ENCODE peak calls at places on chromosomes 13 and 19, in ten cellular contexts. One of them, this sample, is unnamed. For H3K4me1, the result is how much of the 10 kb centered on the place peaks cover.

GRCh38 chr13:30871713-30872029 is 34.4 kb upstream of the MEDAG start:
- DNase-seq in heart left ventricle: no peak
- DNase-seq in cardiac muscle cell: no peak
- DNase-seq in heart right ventricle: no peak
- DNase-seq in Panc1: no peak
- DNase-seq in fibroblast of lung: no peak
- DNase-seq in tibial artery: no peak
- DNase-seq in GM23338: no peak
- DNase-seq in BE2C: no peak
- DNase-seq in PC-3: no peak
- DNase-seq in this sample: no peak

GRCh38 chr13:33453911-33454310 is 168.4 kb upstream of the STARD13 start:
- DNase-seq in heart left ventricle: no peak
- DNase-seq in cardiac muscle cell: no peak
- DNase-seq in heart right ventricle: no peak
- DNase-seq in Panc1: no peak
- DNase-seq in fibroblast of lung: peak
- DNase-seq in tibial artery: no peak
- DNase-seq in GM23338: no peak
- DNase-seq in BE2C: no peak
- DNase-seq in PC-3: peak
- DNase-seq in this sample: no peak

GRCh38 chr13:97335488-97336134 is 98.4 kb upstream of the RAP2A start:
- DNase-seq in heart left ventricle: no peak
- DNase-seq in cardiac muscle cell: no peak
- DNase-seq in heart right ventricle: no peak
- DNase-seq in Panc1: no peak
- DNase-seq in fibroblast of lung: no peak
- DNase-seq in tibial artery: no peak
- DNase-seq in GM23338: no peak
- DNase-seq in BE2C: no peak
- DNase-seq in PC-3: no peak
- DNase-seq in this sample: no peak

GRCh38 chr19:31154021-31154420 is 195.2 kb downstream of the TSHZ3 start:
- DNase-seq in heart left ventricle: no peak
- DNase-seq in cardiac muscle cell: peak
- DNase-seq in heart right ventricle: no peak
- DNase-seq in Panc1: no peak
- DNase-seq in fibroblast of lung: peak
- DNase-seq in tibial artery: no peak
- DNase-seq in GM23338: no peak
- DNase-seq in BE2C: no peak
- DNase-seq in PC-3: peak
- DNase-seq in this sample: no peak

GRCh38 chr13:97339019-97339988 is 94.7 kb upstream of the RAP2A start:
- DNase-seq in heart left ventricle: no peak
- DNase-seq in cardiac muscle cell: peak
- DNase-seq in heart right ventricle: peak
- DNase-seq in Panc1: no peak
- DNase-seq in fibroblast of lung: peak
- DNase-seq in tibial artery: peak
- DNase-seq in GM23338: no peak
- DNase-seq in BE2C: peak
- DNase-seq in PC-3: no peak
- DNase-seq in this sample: peak

GRCh38 chr13:93079294-93079693 is 147.3 kb upstream of the GPC6 start:
- DNase-seq in heart left ventricle: no peak
- DNase-seq in cardiac muscle cell: peak
- DNase-seq in heart right ventricle: no peak
- DNase-seq in Panc1: no peak
- DNase-seq in fibroblast of lung: peak
- DNase-seq in tibial artery: no peak
- DNase-seq in GM23338: no peak
- DNase-seq in BE2C: peak
- DNase-seq in PC-3: peak
- DNase-seq in this sample: no peak

GRCh38 chr19:42846597-42846996 is 32.9 kb downstream of the PSG1 start:
- DNase-seq in heart left ventricle: no peak
- DNase-seq in cardiac muscle cell: no peak
- DNase-seq in heart right ventricle: no peak
- DNase-seq in Panc1: no peak
- DNase-seq in fibroblast of lung: peak
- DNase-seq in tibial artery: no peak
- DNase-seq in GM23338: no peak
- DNase-seq in BE2C: no peak
- DNase-seq in PC-3: no peak
- DNase-seq in this sample: no peak

GRCh38 chr19:17803264-17803896 is 8.4 kb downstream of the B3GNT3 start:
- DNase-seq in heart left ventricle: no peak
- DNase-seq in cardiac muscle cell: no peak
- DNase-seq in heart right ventricle: no peak
- DNase-seq in Panc1: no peak
- DNase-seq in fibroblast of lung: no peak
- DNase-seq in tibial artery: peak
- DNase-seq in GM23338: no peak
- DNase-seq in BE2C: no peak
- DNase-seq in PC-3: no peak
- DNase-seq in this sample: no peak

GRCh38 chr13:107680115-107680514 is 535.2 kb downstream of the LIG4 start:
- DNase-seq in heart left ventricle: no peak
- DNase-seq in cardiac muscle cell: peak
- DNase-seq in heart right ventricle: no peak
- DNase-seq in Panc1: no peak
- DNase-seq in fibroblast of lung: no peak
- DNase-seq in tibial artery: no peak
- DNase-seq in GM23338: no peak
- DNase-seq in BE2C: peak
- DNase-seq in PC-3: peak
- DNase-seq in this sample: no peak

GRCh38 chr13:100392709-100393630 is 195.6 kb downstream of the GGACT start:
- DNase-seq in heart left ventricle: no peak
- DNase-seq in cardiac muscle cell: peak
- DNase-seq in heart right ventricle: peak
- DNase-seq in Panc1: peak
- DNase-seq in fibroblast of lung: peak
- DNase-seq in tibial artery: peak
- DNase-seq in GM23338: peak
- DNase-seq in BE2C: peak
- DNase-seq in PC-3: peak
- DNase-seq in this sample: peak

GRCh38 chr13:53112522-53112921 is 83.9 kb downstream of the OLFM4 start:
- DNase-seq in heart left ventricle: no peak
- DNase-seq in cardiac muscle cell: no peak
- DNase-seq in heart right ventricle: no peak
- DNase-seq in Panc1: no peak
- DNase-seq in fibroblast of lung: no peak
- DNase-seq in tibial artery: no peak
- DNase-seq in GM23338: no peak
- DNase-seq in BE2C: no peak
- DNase-seq in PC-3: no peak
- DNase-seq in this sample: no peak

GRCh38 chr19:8455018-8455417 is 10.2 kb downstream of the HNRNPM start:
- DNase-seq in heart left ventricle: no peak
- DNase-seq in cardiac muscle cell: no peak
- DNase-seq in heart right ventricle: no peak
- DNase-seq in Panc1: no peak
- DNase-seq in fibroblast of lung: no peak
- DNase-seq in tibial artery: no peak
- DNase-seq in GM23338: no peak
- DNase-seq in BE2C: no peak
- DNase-seq in PC-3: no peak
- DNase-seq in this sample: no peak

GRCh38 chr19:8457802-8458201 is 13.0 kb downstream of the HNRNPM start:
- DNase-seq in heart left ventricle: no peak
- DNase-seq in cardiac muscle cell: no peak
- DNase-seq in heart right ventricle: no peak
- DNase-seq in Panc1: no peak
- DNase-seq in fibroblast of lung: no peak
- DNase-seq in tibial artery: no peak
- DNase-seq in GM23338: no peak
- DNase-seq in BE2C: no peak
- DNase-seq in PC-3: no peak
- DNase-seq in this sample: no peak

GRCh38 chr19:8454218-8454617 is 9.4 kb downstream of the HNRNPM start:
- DNase-seq in heart left ventricle: no peak
- DNase-seq in cardiac muscle cell: no peak
- DNase-seq in heart right ventricle: no peak
- DNase-seq in Panc1: no peak
- DNase-seq in fibroblast of lung: no peak
- DNase-seq in tibial artery: no peak
- DNase-seq in GM23338: no peak
- DNase-seq in BE2C: no peak
- DNase-seq in PC-3: no peak
- DNase-seq in this sample: no peak

GRCh38 chr19:8457209-8457608 is 12.4 kb downstream of the HNRNPM start:
- DNase-seq in heart left ventricle: no peak
- DNase-seq in cardiac muscle cell: no peak
- DNase-seq in heart right ventricle: no peak
- DNase-seq in Panc1: no peak
- DNase-seq in fibroblast of lung: no peak
- DNase-seq in tibial artery: no peak
- DNase-seq in GM23338: no peak
- DNase-seq in BE2C: no peak
- DNase-seq in PC-3: no peak
- DNase-seq in this sample: no peak

DNA sequence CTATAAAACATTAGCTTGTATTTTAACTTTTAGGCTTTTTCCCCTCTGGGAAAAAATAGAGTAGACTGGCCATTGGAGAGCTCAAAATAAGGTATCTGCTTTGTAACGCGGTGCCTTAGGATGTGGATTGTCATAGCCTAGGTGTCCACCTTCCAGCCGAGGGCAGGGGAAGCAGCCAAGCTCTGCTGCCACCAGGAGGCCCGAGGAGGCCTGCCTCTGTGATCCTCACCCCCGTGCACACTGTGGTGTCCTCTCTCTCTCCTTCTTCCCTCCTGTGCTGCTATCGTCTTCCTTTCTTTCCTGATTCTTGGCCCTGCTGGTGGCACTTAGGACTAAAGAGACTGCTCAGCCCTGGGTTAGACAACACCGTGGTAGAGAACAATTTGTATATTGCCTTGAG is 11.3 kb downstream of the HNRNPM start:
- DNase-seq in heart left ventricle: no peak
- DNase-seq in cardiac muscle cell: no peak
- DNase-seq in heart right ventricle: no peak
- DNase-seq in Panc1: no peak
- DNase-seq in fibroblast of lung: no peak
- DNase-seq in tibial artery: no peak
- DNase-seq in GM23338: peak
- DNase-seq in BE2C: peak
- DNase-seq in PC-3: no peak
- DNase-seq in this sample: peak
- TF ChIP-seq CTCF in heart left ventricle: peak
- TF ChIP-seq CTCF in cardiac muscle cell: peak
- TF ChIP-seq CTCF in heart right ventricle: peak
- TF ChIP-seq CTCF in Panc1: peak
- TF ChIP-seq CTCF in fibroblast of lung: no peak
- TF ChIP-seq CTCF in tibial artery: no peak
- TF ChIP-seq CTCF in GM23338: peak
- TF ChIP-seq CTCF in BE2C: peak
- TF ChIP-seq CTCF in PC-3: peak
- TF ChIP-seq CTCF in this sample: peak

GRCh38 chr13:91031508-91031907 is 316.0 kb upstream of the MIR17HG start:
- DNase-seq in heart left ventricle: no peak
- DNase-seq in cardiac muscle cell: no peak
- DNase-seq in heart right ventricle: no peak
- DNase-seq in Panc1: no peak
- DNase-seq in fibroblast of lung: no peak
- DNase-seq in tibial artery: no peak
- DNase-seq in GM23338: peak
- DNase-seq in BE2C: no peak
- DNase-seq in PC-3: peak
- DNase-seq in this sample: no peak
- H3K4me3 ChIP-seq in heart left ventricle: no peak
- H3K4me3 ChIP-seq in cardiac muscle cell: no peak
- H3K4me3 ChIP-seq in heart right ventricle: no peak
- H3K4me3 ChIP-seq in Panc1: no peak
- H3K4me3 ChIP-seq in fibroblast of lung: no peak
- H3K4me3 ChIP-seq in tibial artery: no peak
- H3K4me3 ChIP-seq in GM23338: no peak
- H3K4me3 ChIP-seq in BE2C: no peak
- H3K4me3 ChIP-seq in PC-3: no peak
- H3K4me3 ChIP-seq in this sample: no peak

DNA sequence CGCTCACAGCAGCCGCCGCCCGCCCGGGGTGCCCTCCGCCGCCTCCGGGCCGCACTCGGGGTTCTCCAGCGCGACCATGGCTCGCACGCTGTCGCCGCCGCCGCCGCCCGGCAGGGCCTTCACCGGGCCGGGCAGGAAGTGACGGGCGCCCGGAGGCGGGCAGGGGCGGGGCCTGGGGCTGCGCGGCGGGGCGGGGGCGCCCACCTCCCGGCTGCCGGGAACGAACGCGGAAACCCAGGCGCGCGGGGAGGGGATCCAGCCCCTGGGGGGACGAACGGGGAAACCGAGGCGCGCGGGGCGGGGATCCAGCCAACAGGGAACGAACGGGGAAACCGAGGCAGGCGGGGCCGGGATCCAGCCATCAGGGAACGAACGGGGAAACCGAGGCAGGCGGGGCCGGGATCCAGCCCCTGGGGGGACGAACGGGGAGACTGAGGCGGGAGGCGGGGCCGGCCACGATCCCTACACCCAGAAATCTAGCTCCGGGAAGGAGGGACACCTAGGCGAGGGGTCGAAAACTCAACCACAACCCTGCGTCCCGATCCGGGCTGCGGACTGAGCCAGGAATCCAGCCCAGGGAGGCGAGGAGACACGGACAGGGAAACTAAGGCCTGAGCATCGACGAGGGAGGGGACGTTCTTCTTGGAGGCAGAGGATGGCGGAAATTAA is at the start of gene R3HDM4:
- DNase-seq in heart left ventricle: peak
- DNase-seq in cardiac muscle cell: peak
- DNase-seq in heart right ventricle: peak
- DNase-seq in Panc1: no peak
- DNase-seq in fibroblast of lung: peak
- DNase-seq in tibial artery: peak
- DNase-seq in GM23338: peak
- DNase-seq in BE2C: peak
- DNase-seq in PC-3: peak
- DNase-seq in this sample: peak
- H3K4me1 ChIP-seq in heart left ventricle: under half
- H3K4me1 ChIP-seq in cardiac muscle cell: under half
- H3K4me1 ChIP-seq in heart right ventricle: under half
- H3K4me1 ChIP-seq in Panc1: under half
- H3K4me1 ChIP-seq in fibroblast of lung: under half
- H3K4me1 ChIP-seq in tibial artery: under half
- H3K4me1 ChIP-seq in GM23338: under half
- H3K4me1 ChIP-seq in BE2C: under half
- H3K4me1 ChIP-seq in PC-3: under half
- H3K4me1 ChIP-seq in this sample: under half

DNA sequence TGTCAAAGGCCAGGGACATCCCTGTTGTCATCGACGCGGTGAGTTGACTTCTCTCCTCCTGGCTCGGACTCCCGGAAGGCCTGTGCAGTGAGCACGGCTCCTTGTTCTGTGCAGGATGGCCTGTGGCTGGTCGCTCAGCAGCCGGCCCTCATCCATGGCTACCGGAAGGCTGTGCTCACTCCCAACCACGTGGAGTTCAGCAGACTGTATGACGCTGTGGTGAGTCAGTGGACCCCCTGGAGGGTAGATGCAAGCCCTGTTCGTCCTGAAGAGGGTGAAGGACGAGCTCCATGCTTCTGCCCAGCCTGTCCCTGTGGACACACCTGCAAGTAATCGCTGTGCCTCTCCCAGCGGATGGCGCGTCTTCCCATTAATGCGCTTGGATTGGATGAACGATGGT is 19.2 kb downstream of the NAXD start:
- DNase-seq in heart left ventricle: no peak
- DNase-seq in cardiac muscle cell: peak
- DNase-seq in heart right ventricle: no peak
- DNase-seq in Panc1: no peak
- DNase-seq in fibroblast of lung: peak
- DNase-seq in tibial artery: no peak
- DNase-seq in GM23338: no peak
- DNase-seq in BE2C: no peak
- DNase-seq in PC-3: peak
- DNase-seq in this sample: no peak
- TF ChIP-seq CTCF in heart left ventricle: no peak
- TF ChIP-seq CTCF in cardiac muscle cell: no peak
- TF ChIP-seq CTCF in heart right ventricle: no peak
- TF ChIP-seq CTCF in Panc1: no peak
- TF ChIP-seq CTCF in fibroblast of lung: no peak
- TF ChIP-seq CTCF in tibial artery: no peak
- TF ChIP-seq CTCF in GM23338: no peak
- TF ChIP-seq CTCF in BE2C: no peak
- TF ChIP-seq CTCF in PC-3: no peak
- TF ChIP-seq CTCF in this sample: no peak